ENCODE peak calls at places on chromosomes 11 and 22, in four cellular contexts. D is mammary epithelial cell, I is adrenal gland, E is suprapubic skin. A is an unnamed sample. For H3K4me1, the result is how much of the 10 kb centered on the place peaks cover.

GRCh38 chr11:120337896-120338840 is 2.0 kb downstream of the ARHGEF12 start:
- DNase-seq in I (no peak), E (no peak), D (no peak), A (no peak)

GRCh38 chr11:86805873-86806310 is 5.5 kb downstream of the PRSS23 start:
- DNase-seq in D (peak), I (no peak), E (no peak), A (no peak)

GRCh38 chr11:68206211-68206610 is 6.9 kb downstream of the KMT5B start:
- DNase-seq in E (no peak), D (peak), I (no peak), A (no peak)

GRCh38 chr11:100769617-100770016 is 82.5 kb downstream of the ARHGAP42 start:
- DNase-seq in E (no peak), D (no peak), I (no peak), A (no peak)

GRCh38 chr11:115244758-115245157 is 259.5 kb downstream of the CADM1 start:
- DNase-seq in D (no peak), I (no peak), E (no peak), A (no peak)

GRCh38 chr11:122105009-122105828 is 10.8 kb downstream of the BLID start:
- DNase-seq in E (no peak), I (no peak), D (no peak), A (no peak)

GRCh38 chr11:68998390-68998911 is 14.6 kb downstream of the MRGPRF start:
- DNase-seq in D (no peak), I (peak), E (peak), A (no peak)

GRCh38 chr11:35083181-35084061 is 55.5 kb upstream of the CD44 start:
- DNase-seq in D (peak), I (peak), E (no peak), A (no peak)

GRCh38 chr11:105838668-105839403 is 183.2 kb downstream of the MSANTD4 start:
- DNase-seq in I (no peak), E (no peak), D (peak), A (no peak)

GRCh38 chr11:1826552-1827094 is 8.2 kb upstream of the SYT8 start:
- DNase-seq in I (peak), E (peak), D (peak), A (no peak)

GRCh38 chr11:134645576-134645975 is 233.5 kb upstream of the B3GAT1 start:
- DNase-seq in D (no peak), E (no peak), I (no peak), A (no peak)

GRCh38 chr22:21904250-21904789 is 36.9 kb upstream of the MAPK1 start:
- DNase-seq in I (no peak), E (no peak), D (no peak), A (no peak)

GRCh38 chr22:35651085-35651484 is 2.8 kb downstream of the APOL6 start:
- DNase-seq in D (no peak), E (no peak), I (no peak), A (no peak)

GRCh38 chr11:103927535-103927934 is 108.9 kb upstream of the DDI1 start:
- DNase-seq in D (peak), E (no peak), I (no peak), A (no peak)

GRCh38 chr11:12388939-12389670 is 11.7 kb downstream of the PARVA start:
- DNase-seq in D (no peak), I (no peak), E (no peak), A (no peak)

GRCh38 chr11:12389676-12390075 is 12.3 kb downstream of the PARVA start:
- DNase-seq in I (no peak), E (no peak), D (peak), A (no peak)

GRCh38 chr11:12392672-12393071 is 15.3 kb downstream of the PARVA start:
- DNase-seq in D (peak), I (no peak), E (no peak), A (no peak)

GRCh38 chr11:12390258-12390657 is 12.9 kb downstream of the PARVA start:
- DNase-seq in D (no peak), E (no peak), I (no peak), A (no peak)

DNA sequence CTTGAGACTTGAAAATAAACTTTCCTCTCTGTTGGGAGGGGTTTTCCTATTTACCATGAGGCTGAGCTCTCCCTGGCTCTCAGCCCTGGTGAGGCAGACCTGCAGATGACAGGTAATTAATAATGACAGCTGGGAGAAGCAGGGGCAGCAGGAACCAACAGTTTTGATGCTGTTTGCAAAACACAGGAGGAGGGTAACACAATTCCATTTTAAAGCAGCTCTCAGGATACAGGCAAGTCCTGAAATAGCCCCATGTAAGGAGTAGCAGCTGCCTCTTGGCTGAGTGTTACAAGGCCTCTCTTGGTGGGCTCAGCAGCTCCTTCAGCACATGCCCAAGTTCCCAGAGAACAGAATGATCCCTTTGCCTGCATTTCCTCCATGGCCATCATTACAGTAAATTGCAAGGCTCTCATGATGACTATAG is 13.3 kb downstream of the PARVA start:
- DNase-seq in D (no peak), E (no peak), I (no peak), A (no peak)
- H3K27ac ChIP-seq in D (peak), E (no peak), I (no peak), A (peak)

GRCh38 chr11:36361472-36361871 is 65.4 kb downstream of the PRR5L start:
- DNase-seq in D (peak), I (no peak), E (no peak), A (no peak)

GRCh38 chr11:36362902-36363301 is 66.8 kb downstream of the PRR5L start:
- DNase-seq in E (no peak), I (no peak), D (peak), A (no peak)

GRCh38 chr11:36361901-36362391 is 65.9 kb downstream of the PRR5L start:
- DNase-seq in I (no peak), D (peak), E (no peak), A (peak)

GRCh38 chr11:36360318-36360717 is 64.2 kb downstream of the PRR5L start:
- DNase-seq in I (no peak), D (no peak), E (no peak), A (no peak)

GRCh38 chr11:36360833-36361232 is 64.7 kb downstream of the PRR5L start:
- DNase-seq in D (no peak), E (no peak), I (no peak), A (no peak)
- H3K4me1 ChIP-seq in D (under half), E (under half), I (under half), A (under half)

GRCh38 chr11:57277845-57278720 is 41.0 kb upstream of the APLNR start:
- DNase-seq in E (peak), D (peak), I (peak), A (no peak)
- H3K27ac ChIP-seq in E (peak), D (peak), I (peak), A (peak)

GRCh38 chr22:16915711-16916110 is 90.5 kb upstream of the XKR3 start:
- DNase-seq in E (no peak), D (peak), I (no peak), A (no peak)
- H3K4me1 ChIP-seq in E (under half), D (under half), I (under half), A (under half)

DNA sequence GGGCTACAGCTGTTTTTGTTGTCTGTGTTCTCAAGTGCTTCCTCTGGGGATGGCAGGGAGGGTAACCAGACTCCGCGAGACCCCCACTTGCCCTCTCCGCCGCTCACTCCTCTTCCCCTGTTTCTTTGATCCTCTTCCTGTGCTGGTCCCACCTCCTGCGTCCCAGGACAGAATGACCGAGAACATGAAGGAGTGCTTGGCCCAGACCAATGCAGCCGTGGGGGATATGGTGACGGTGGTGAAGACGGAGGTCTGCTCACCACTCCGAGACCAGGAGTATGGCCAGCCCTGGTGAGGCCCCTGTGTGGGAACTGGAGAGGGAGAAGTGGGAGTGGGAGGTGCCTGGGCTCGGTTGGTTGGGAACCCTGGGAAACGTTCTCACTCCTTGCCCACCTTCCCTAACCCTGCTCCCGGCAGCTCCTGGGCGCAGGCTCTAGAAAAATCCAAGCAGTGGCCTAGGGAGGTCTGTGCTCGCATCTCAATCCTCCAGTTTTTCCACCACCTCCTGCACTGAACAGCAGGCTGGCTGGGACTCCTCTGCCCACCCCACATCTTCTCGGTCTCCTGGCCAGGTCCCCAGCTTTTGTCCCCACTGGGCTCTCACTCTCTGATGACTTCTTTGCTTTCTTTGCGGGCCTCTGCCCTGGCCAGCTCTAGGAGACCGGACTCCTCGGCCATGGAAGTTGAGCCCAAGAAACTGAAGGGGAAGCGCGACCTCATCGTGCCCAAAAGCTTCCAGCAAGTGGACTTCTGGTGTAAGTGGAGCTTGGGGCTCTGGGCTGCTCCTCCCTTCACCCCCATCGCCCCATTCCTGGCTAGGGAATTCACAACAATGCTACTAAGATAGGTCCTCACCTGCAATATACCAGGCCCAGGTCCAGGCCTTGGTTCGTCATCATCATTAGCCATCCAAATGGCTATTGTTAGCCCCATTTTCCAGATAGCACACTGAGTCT is 35.4 kb downstream of the PRDM11 start:
- DNase-seq in E (no peak), I (no peak), D (no peak), A (no peak)
- H3K27ac ChIP-seq in E (peak), I (peak), D (no peak), A (peak)

DNA sequence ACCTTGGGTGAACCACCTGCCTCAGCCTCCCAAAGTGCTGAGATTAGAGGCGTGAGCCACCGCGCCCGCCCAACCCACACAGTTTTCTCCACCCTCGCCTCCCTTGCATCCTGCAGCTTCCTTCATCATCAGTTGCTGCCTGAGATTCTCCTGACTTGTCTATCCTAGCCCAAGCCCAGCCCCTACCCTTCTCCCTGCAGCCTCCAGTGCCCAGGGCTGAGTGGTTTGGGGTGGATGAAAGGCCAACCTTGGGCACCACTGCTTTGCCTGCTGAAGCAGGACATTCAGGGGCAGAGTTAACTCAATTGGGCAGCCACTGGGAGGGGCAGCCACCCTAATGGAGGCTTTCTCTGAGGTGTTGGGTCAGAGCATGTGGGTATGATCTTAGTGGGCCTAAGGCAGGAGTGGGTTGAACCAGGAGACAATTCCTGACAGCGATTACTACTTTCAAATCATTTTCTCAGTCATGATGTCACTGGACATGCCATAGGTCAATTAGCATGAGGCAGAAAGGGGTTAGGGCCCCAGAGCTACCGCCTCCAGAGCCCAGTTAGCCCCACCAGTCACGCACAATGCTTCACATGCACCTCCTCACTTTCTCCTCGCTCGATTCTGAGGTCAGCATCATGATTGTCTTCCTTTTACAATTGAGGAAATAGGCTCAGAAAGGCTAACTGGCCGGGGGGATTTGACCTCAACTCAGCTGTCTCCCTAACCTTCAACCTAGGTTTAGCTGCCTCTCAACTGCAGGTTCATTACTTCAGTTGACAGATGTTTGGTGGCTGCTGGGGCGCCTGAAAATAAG is 1.0 kb upstream of the FKBP2 start:
- DNase-seq in E (no peak), I (no peak), D (no peak), A (no peak)
- H3K4me1 ChIP-seq in E (half or more), I (under half), D (under half), A (under half)

GRCh38 chr11:76625787-76626186 is 44.8 kb downstream of the LRRC32 start:
- DNase-seq in I (no peak), D (no peak), E (no peak), A (no peak)

GRCh38 chr11:76626266-76626665 is 44.3 kb downstream of the LRRC32 start:
- DNase-seq in D (no peak), I (peak), E (no peak), A (no peak)

GRCh38 chr11:76627541-76628082 is 42.9 kb downstream of the LRRC32 start:
- DNase-seq in I (peak), E (no peak), D (no peak), A (no peak)

GRCh38 chr11:76628408-76628947 is 42.1 kb downstream of the LRRC32 start:
- DNase-seq in D (no peak), E (no peak), I (peak), A (no peak)

DNA sequence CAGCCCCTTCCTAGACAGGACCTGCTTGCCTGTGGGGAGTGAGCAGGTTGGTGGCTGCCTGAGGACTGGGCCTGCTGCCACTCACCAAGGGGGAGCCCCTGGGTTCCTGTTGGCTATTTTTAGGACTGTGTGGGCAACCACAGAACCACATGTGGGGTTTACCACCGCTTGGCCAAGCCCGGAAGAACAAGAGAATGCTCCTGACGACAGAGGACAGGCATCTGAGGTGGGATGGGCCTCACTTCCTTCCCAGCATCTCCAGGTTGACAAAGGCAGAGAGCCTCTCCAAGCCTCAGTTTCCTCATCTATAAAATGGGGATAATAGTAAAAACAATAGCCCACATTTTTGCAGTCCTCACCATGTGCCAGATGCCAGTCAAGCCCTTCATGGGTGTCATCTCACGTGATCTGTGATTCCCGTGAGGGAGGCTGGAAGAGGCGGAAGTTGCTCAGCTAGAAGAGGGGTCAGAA is 43.6 kb downstream of the LRRC32 start:
- DNase-seq in E (no peak), I (peak), D (peak), A (no peak)
- H3K27ac ChIP-seq in E (no peak), I (no peak), D (no peak), A (no peak)